ENCODE peak calls at places on chromosomes 2 and 18, in eight cellular contexts. G is fibroblast of lung, U is breast epithelium, P is brain microvascular endothelial cell, M is cardiac fibroblast, Q is hepatocyte, D is psoas muscle, B is cardiac muscle cell. N is an unnamed sample.

GRCh38 chr2:183665976-183666375 is 541.7 kb downstream of the NUP35 start:
- DNase-seq in Q (no peak), B (no peak), D (no peak), P (no peak), M (peak; percentile 5), U (no peak), G (peak; percentile 1), N (no peak)

GRCh38 chr2:96144481-96145027 is 686 bp downstream of the DUSP2 start:
- DNase-seq in B (no peak), M (no peak), U (no peak), P (peak; percentile 7), D (no peak), G (peak; percentile 6), Q (no peak), N (no peak)

GRCh38 chr2:288743-289361 is 961 bp upstream of the ALKAL2 start:
- DNase-seq in M (no peak), U (no peak), B (no peak), Q (peak; percentile 23), P (no peak), D (no peak), G (no peak), N (no peak)

GRCh38 chr2:130287656-130288026 is 55.1 kb upstream of the IMP4 start:
- DNase-seq in P (no peak), M (no peak), D (no peak), G (no peak), U (no peak), Q (no peak), B (no peak), N (no peak)

GRCh38 chr2:233471291-233472035 is 95.1 kb downstream of the USP40 start:
- DNase-seq in P (no peak), G (no peak), D (no peak), B (no peak), M (no peak), U (no peak), Q (no peak), N (no peak)

GRCh38 chr2:227201806-227202205 is 37.4 kb downstream of the COL4A3 start:
- DNase-seq in Q (no peak), G (no peak), P (no peak), B (no peak), D (no peak), U (no peak), M (no peak), N (no peak)

GRCh38 chr18:10230072-10230471 is 224.4 kb upstream of the APCDD1 start:
- DNase-seq in G (peak; percentile 88), Q (peak; percentile 33), M (peak; percentile 88), P (peak; percentile 91), U (no peak), B (no peak), D (no peak), N (no peak)

GRCh38 chr2:13884271-13884976 is 748.1 kb upstream of the LRATD1 start:
- DNase-seq in P (no peak), G (peak; percentile 2), D (no peak), U (no peak), Q (no peak), M (peak; percentile 15), B (no peak), N (no peak)

GRCh38 chr2:164479460-164479859 is 141.8 kb downstream of the GRB14 start:
- DNase-seq in U (no peak), P (peak; percentile 30), M (peak; percentile 60), G (peak; percentile 41), Q (peak; percentile 47), B (peak; percentile 62), D (no peak), N (no peak)

GRCh38 chr2:128809256-128809636 is 490.6 kb upstream of the HS6ST1 start:
- DNase-seq in M (no peak), B (no peak), P (peak; percentile 41), U (no peak), D (no peak), Q (peak; percentile 35), G (no peak), N (no peak)

GRCh38 chr2:109474319-109474825 is 139.4 kb downstream of the SEPTIN10 start:
- DNase-seq in G (no peak), D (no peak), M (no peak), P (no peak), Q (no peak), B (no peak), U (no peak), N (no peak)

GRCh38 chr2:128348505-128349065 is 29.9 kb upstream of the HS6ST1 start:
- DNase-seq in U (no peak), M (no peak), Q (no peak), B (no peak), G (no peak), P (no peak), D (no peak), N (no peak)

GRCh38 chr2:241272298-241272721 is 43.2 kb downstream of the HDLBP start:
- DNase-seq in G (peak; percentile 21), M (no peak), D (peak; percentile 49), B (peak; percentile 73), U (no peak), P (no peak), Q (peak; percentile 63), N (no peak)

GRCh38 chr18:44884446-44884845 is 203.8 kb downstream of the SETBP1 start:
- DNase-seq in Q (no peak), P (no peak), G (no peak), U (no peak), B (no peak), M (peak; percentile 12), D (no peak), N (no peak)

GRCh38 chr2:152132321-152132720 is 33.5 kb upstream of the CACNB4 start:
- DNase-seq in U (no peak), D (no peak), M (no peak), P (no peak), B (no peak), Q (no peak), G (peak; percentile 85), N (no peak)

GRCh38 chr2:202883987-202884675 is 12.6 kb upstream of the ICA1L start:
- DNase-seq in B (no peak), U (no peak), P (peak; percentile 13), M (peak; percentile 68), Q (no peak), D (no peak), G (no peak), N (no peak)
- TF ChIP-seq CTCF in B (peak; percentile 20), U (no peak), P (peak; percentile 44), M (peak; percentile 16), Q (no peak), D (no peak), G (no peak), N (no peak)

DNA sequence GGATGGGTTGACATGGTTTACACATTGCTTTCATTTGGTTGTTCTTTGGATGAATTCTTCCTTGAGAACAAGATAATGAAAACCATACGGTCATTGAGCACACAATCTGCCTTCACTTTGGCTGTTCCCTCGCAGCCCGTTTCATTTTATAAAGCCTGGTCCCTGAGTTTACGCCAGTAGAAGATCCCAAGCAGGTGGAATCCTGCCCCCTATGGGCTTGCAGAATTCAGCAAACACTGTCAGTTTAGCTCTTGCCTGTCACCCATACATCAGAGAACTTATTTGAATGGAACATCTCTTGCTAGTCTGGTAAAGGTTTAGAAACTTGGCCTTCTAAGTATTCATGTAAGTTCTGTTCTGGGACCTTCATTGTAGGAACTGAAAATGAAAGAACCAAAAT is 666.4 kb upstream of the ZEB2 start:
- DNase-seq in P (no peak), Q (no peak), M (no peak), D (no peak), B (no peak), U (no peak), G (no peak), N (no peak)
- TF ChIP-seq CTCF in P (peak; percentile 14), Q (no peak), M (no peak), D (no peak), B (no peak), U (no peak), G (peak; percentile 33), N (no peak)

GRCh38 chr2:141906673-141907072 is 224.1 kb downstream of the LRP1B start:
- DNase-seq in M (no peak), U (no peak), B (no peak), D (no peak), G (no peak), P (no peak), Q (no peak), N (no peak)

GRCh38 chr2:141911485-141912066 is 219.2 kb downstream of the LRP1B start:
- DNase-seq in G (peak; percentile 42), U (no peak), B (peak; percentile 69), P (peak; percentile 5), Q (peak; percentile 62), D (no peak), M (peak; percentile 25), N (no peak)
- TF ChIP-seq CTCF in G (no peak), U (peak; percentile 15), B (peak; percentile 34), P (peak; percentile 54), Q (peak; percentile 36), D (no peak), M (peak; percentile 23), N (no peak)

DNA sequence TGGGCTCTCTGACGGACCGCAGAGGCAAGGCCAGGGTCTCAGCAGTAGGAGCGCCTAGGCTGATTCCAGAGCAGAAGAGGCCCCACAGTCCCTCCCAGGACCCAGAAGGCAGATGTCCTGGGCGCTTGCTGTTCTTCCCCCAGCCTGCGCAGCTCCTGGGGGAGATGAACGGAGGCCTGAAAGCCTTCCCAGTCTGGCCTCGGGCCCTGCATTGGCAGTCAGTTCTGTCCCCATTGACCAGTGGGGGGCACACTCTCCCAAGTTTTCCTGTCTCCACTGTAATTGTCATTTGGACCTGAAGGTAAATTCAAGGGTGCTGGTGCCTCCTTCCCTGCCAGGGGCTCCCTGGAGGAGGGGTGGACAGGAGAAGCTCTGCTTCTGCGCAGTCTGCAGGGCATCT is 345.7 kb downstream of the CYP26B1 start:
- DNase-seq in Q (peak; percentile 59), G (peak; percentile 50), P (peak; percentile 60), M (peak; percentile 81), D (peak; percentile 73), U (no peak), B (peak; percentile 71), N (peak; percentile 39)
- TF ChIP-seq CTCF in Q (peak; percentile 56), G (peak; percentile 60), P (peak; percentile 81), M (peak; percentile 77), D (peak; percentile 74), U (peak; percentile 9), B (peak; percentile 79), N (peak; percentile 62)

GRCh38 chr2:7003895-7004294 is 86.7 kb downstream of the RNF144A start:
- DNase-seq in U (no peak), G (no peak), P (no peak), M (no peak), D (no peak), B (no peak), Q (no peak), N (no peak)
- TF ChIP-seq CTCF in U (no peak), G (no peak), P (no peak), M (no peak), D (no peak), B (no peak), Q (no peak), N (no peak)

DNA sequence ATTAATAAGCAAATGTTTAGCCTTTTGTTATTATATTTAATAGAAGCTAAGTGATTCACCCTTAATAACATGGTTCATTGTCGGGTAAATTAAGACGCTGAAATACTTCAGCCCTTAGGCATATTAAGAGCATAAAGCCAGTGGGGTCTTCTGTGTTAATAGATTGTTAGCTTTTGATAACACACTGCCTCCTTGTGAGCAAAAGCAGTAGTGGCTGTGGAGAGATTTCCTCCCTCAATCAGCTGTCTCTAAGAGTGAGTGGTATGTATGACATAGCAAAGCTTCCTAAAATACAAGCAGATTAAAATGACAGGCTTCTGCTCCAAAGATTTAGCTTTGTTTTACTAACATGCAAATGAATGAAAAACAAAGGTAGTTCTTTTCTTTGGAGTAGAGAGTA is 143.7 kb upstream of the SYT4 start:
- DNase-seq in B (peak; percentile 9), D (no peak), U (no peak), M (no peak), Q (no peak), G (no peak), P (no peak), N (no peak)
- TF ChIP-seq CTCF in B (no peak), D (no peak), U (no peak), M (peak; percentile 12), Q (peak; percentile 11), G (no peak), P (peak; percentile 45), N (no peak)